ENCODE peak calls at places on chromosomes 1 and 21, in six cellular contexts. C, M, D, I, F and X are unnamed samples.

GRCh38 chr1:93148001-93148400 is 32.2 kb downstream of the TMED5 start:
- DNase-seq in I (peak; percentile 84), D (no peak), F (peak; percentile 66), C (no peak), M (peak; percentile 54), X (peak; percentile 26)

GRCh38 chr1:28110555-28110954 is 22.1 kb upstream of the EYA3 start:
- DNase-seq in D (no peak), I (no peak), M (peak; percentile 21), C (no peak), F (peak; percentile 51), X (no peak)

GRCh38 chr1:64295566-64295965 is 92.1 kb downstream of the UBE2U start:
- DNase-seq in M (no peak), F (no peak), D (no peak), I (no peak), C (no peak), X (no peak)

GRCh38 chr1:7044471-7044805 is 259.2 kb downstream of the CAMTA1 start:
- DNase-seq in F (no peak), M (no peak), I (no peak), C (no peak), D (no peak), X (no peak)

GRCh38 chr1:26391450-26391849 is 18.9 kb upstream of the ZNF683 start:
- DNase-seq in M (peak; percentile 72), D (no peak), F (peak; percentile 70), I (peak; percentile 76), C (no peak), X (no peak)

GRCh38 chr1:156052862-156053769 is 482 bp downstream of the UBQLN4 start:
- DNase-seq in I (peak; percentile 82), D (peak; percentile 85), M (peak; percentile 85), F (peak; percentile 64), C (no peak), X (no peak)

GRCh38 chr1:212688338-212689047 is 11.1 kb downstream of the BATF3 start:
- DNase-seq in D (no peak), M (peak; percentile 33), I (peak; percentile 52), C (no peak), F (peak; percentile 51), X (peak; percentile 31)

GRCh38 chr1:10459185-10459584 is 9.4 kb downstream of the CORT start:
- DNase-seq in I (peak; percentile 95), D (no peak), F (peak; percentile 79), C (peak; percentile 45), M (peak; percentile 91), X (peak; percentile 49)

GRCh38 chr1:29875557-29876028 is 639.3 kb downstream of the PTPRU start:
- DNase-seq in M (no peak), C (no peak), D (no peak), I (no peak), F (no peak), X (no peak)

GRCh38 chr21:17783816-17784598 is 35.1 kb downstream of the C21orf91 start:
- DNase-seq in C (no peak), F (no peak), D (no peak), M (no peak), I (no peak), X (no peak)

GRCh38 chr1:193479187-193479586 is 292.8 kb upstream of the B3GALT2 start:
- DNase-seq in M (no peak), C (no peak), I (no peak), D (no peak), F (no peak), X (no peak)

GRCh38 chr1:100038401-100039306 is 68.9 kb downstream of the SLC35A3 start:
- DNase-seq in F (peak; percentile 61), D (peak; percentile 87), I (peak; percentile 85), M (peak; percentile 80), C (peak; percentile 3), X (peak; percentile 21)

GRCh38 chr1:23422955-23423354 is 1.6 kb downstream of the TCEA3 start:
- DNase-seq in C (no peak), I (no peak), M (peak; percentile 38), F (no peak), D (no peak), X (no peak)

GRCh38 chr1:117366281-117366981 is 818 bp upstream of the MAN1A2 start:
- DNase-seq in I (peak; percentile 78), C (no peak), M (peak; percentile 90), D (peak; percentile 91), F (peak; percentile 59), X (peak; percentile 22)

GRCh38 chr1:30675761-30676160 is 47.6 kb downstream of the MATN1 start:
- DNase-seq in I (peak; percentile 66), D (no peak), F (peak; percentile 95), M (peak; percentile 84), C (peak; percentile 31), X (peak; percentile 28)

GRCh38 chr1:6024376-6024775 is 21.3 kb upstream of the KCNAB2 start:
- DNase-seq in M (no peak), D (no peak), C (no peak), F (no peak), I (no peak), X (no peak)

GRCh38 chr1:243470492-243470891 is 214.7 kb downstream of the SDCCAG8 start:
- DNase-seq in D (no peak), M (peak; percentile 16), C (no peak), I (no peak), F (no peak), X (no peak)

GRCh38 chr1:12600880-12601633 is 17.0 kb downstream of the DHRS3 start:
- DNase-seq in C (no peak), F (peak; percentile 35), D (no peak), M (peak; percentile 36), I (no peak), X (no peak)

GRCh38 chr1:208855403-208855802 is 611.2 kb upstream of the PLXNA2 start:
- DNase-seq in I (no peak), D (no peak), M (no peak), C (no peak), F (no peak), X (no peak)

GRCh38 chr1:55211909-55212308 is 3.3 kb downstream of the USP24 start:
- DNase-seq in D (no peak), F (no peak), M (no peak), I (no peak), C (no peak), X (no peak)

GRCh38 chr1:204254031-204254661 is 40.4 kb upstream of the GOLT1A start:
- DNase-seq in I (peak; percentile 79), F (peak; percentile 82), M (peak; percentile 88), D (no peak), C (no peak), X (no peak)

GRCh38 chr1:168752171-168752570 is 23.2 kb upstream of the DPT start:
- DNase-seq in I (peak; percentile 1), M (no peak), D (no peak), C (no peak), F (no peak), X (no peak)

GRCh38 chr1:4512622-4513021 is 141.8 kb upstream of the AJAP1 start:
- DNase-seq in M (no peak), F (no peak), I (no peak), C (no peak), D (no peak), X (no peak)

GRCh38 chr1:150162582-150162861 is 12.8 kb downstream of the PLEKHO1 start:
- DNase-seq in C (no peak), F (no peak), M (no peak), I (no peak), D (no peak), X (no peak)
- H3K4me3 ChIP-seq in C (peak overlapping the region; percentile 29), F (no peak overlapping the region), M (peak overlapping the region; percentile 64), I (no peak overlapping the region), D (no peak overlapping the region), X (peak overlapping the region; percentile 23)

DNA sequence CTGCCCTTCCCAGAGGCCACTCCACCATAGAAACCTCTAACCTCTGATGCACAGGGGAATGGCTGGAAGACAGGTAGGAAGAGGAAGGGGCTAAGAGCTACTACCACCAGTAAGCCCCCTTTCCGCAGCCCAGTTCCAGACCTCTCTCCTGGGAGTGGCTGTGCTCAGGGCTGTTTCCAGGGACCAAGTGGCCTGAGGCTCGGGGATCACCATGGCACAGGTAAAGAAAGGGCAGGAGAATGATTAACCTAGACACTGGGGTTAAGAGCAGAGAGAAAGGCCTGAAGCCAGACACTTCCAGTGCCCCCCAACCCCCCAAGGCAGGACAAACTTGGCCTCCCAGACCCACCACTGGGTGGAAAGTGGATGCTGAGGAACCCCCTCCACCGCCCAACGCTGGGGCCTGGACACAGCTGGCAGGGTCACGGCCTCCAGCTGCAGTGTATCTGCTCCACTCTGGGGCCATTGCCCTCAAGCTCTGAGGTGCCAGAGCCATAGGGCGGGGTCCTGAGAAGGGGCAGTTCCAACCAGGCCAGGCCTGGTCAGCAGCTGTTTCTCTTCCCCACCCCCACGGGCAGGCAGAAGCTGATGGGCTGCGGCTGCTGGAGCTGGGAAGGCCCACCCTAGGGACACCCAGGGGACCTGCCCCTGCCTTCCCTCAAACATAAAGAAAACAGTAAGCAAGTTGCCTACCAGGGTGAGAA is 2.7 kb downstream of the TAGLN2 start:
- DNase-seq in D (peak; percentile 85), I (peak; percentile 41), M (peak; percentile 59), C (no peak), F (peak; percentile 41), X (peak; percentile 19)
- H3K4me3 ChIP-seq in D (no peak overlapping the region), I (peak overlapping the region; percentile 98), M (peak overlapping the region; percentile 85), C (peak overlapping the region; percentile 99), F (peak overlapping the region; percentile 98), X (peak overlapping the region; percentile 98)

GRCh38 chr1:180156201-180156600 is 1.5 kb downstream of the QSOX1 start:
- DNase-seq in F (no peak), C (no peak), M (no peak), D (no peak), I (no peak), X (no peak)
- H3K4me3 ChIP-seq in F (peak overlapping the region; percentile 77), C (peak overlapping the region; percentile 89), M (peak overlapping the region; percentile 89), D (no peak overlapping the region), I (peak overlapping the region; percentile 84), X (peak overlapping the region; percentile 82)

GRCh38 chr1:164709541-164710287 is 150.7 kb downstream of the PBX1 start:
- DNase-seq in C (no peak), D (no peak), F (peak; percentile 58), I (no peak), M (peak; percentile 66), X (no peak)

GRCh38 chr1:164709108-164709507 is 150.1 kb downstream of the PBX1 start:
- DNase-seq in C (no peak), I (no peak), M (no peak), F (no peak), D (no peak), X (no peak)

GRCh38 chr1:164713446-164714204 is 154.6 kb downstream of the PBX1 start:
- DNase-seq in C (no peak), D (no peak), I (no peak), M (peak; percentile 49), F (peak; percentile 58), X (no peak)

GRCh38 chr1:164708596-164708995 is 149.6 kb downstream of the PBX1 start:
- DNase-seq in F (no peak), M (no peak), I (no peak), C (no peak), D (no peak), X (no peak)

DNA sequence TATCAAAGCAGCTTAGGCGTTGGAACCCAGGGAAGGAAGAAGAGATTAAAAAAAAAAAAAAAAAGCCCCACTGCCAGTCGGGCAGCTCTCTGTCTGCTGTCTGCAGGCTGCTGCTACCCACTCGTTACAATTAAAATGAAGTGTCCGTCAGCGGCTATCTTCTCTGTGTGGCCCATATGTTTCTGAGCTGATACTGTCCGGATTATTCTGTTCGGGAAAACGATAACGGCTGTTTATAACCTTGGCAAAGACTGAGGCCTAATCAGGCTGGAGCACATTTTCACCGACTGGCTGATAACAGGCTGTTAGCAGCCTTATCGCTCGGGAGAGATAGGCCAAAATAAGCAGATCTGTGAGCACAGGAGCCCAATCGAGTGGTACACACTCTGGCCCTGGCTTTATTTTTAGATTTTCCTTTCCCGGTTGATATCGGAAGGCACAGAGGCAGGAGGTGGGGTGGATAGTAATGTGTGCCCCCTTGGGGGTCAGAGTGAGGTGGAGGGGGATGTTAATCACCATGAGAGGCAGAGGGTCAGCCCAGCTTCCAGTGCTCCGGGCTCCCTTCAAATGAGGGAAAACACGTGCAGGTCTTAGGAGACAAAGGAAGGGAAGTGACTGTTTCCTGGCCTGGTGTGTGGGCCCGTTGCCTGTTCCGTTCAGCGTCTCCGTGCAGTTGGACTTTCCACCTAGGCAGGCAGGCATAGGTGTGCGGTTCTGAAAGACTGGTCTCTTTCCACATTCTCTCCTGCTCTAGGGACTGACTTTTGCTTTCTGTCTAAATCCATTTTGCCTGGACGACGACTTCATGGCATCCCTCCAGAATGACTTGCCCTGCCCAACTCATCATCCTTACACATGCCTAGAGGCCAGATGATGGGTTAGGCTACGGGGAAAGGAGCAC is 153.4 kb downstream of the PBX1 start:
- DNase-seq in M (peak; percentile 70), F (peak; percentile 70), C (no peak), D (no peak), I (no peak), X (no peak)
- H3K4me3 ChIP-seq in M (no peak overlapping the region), F (no peak overlapping the region), C (no peak overlapping the region), D (no peak overlapping the region), I (no peak overlapping the region), X (no peak overlapping the region)